ENCODE peak calls at places on chromosomes 6 and 20, in six cellular contexts. B is PC-9, V is gastrocnemius medialis, M is IMR-90, G is psoas muscle, C is tibial nerve. E is an unnamed sample.

GRCh38 chr6:83758533-83758932 is 49.6 kb upstream of the SNAP91 start:
- DNase-seq in B (no peak), V (no peak), M (no peak), G (no peak), C (no peak), E (no peak)

GRCh38 chr6:138278326-138278725 is 60.0 kb upstream of the PBOV1 start:
- DNase-seq in B (no peak), V (no peak), M (peak; percentile 2), G (no peak), C (no peak), E (peak; percentile 62)

GRCh38 chr6:125066964-125067363 is 86.6 kb upstream of the TPD52L1 start:
- DNase-seq in B (peak; percentile 62), V (no peak), M (peak; percentile 30), G (no peak), C (no peak), E (no peak)

GRCh38 chr20:57080796-57081195 is 185.6 kb downstream of the BMP7 start:
- DNase-seq in B (peak; percentile 64), V (no peak), M (no peak), G (no peak), C (no peak), E (no peak)

GRCh38 chr6:37897321-37897720 is 77.8 kb downstream of the ZFAND3 start:
- DNase-seq in B (peak; percentile 92), V (no peak), M (peak; percentile 60), G (no peak), C (no peak), E (no peak)

GRCh38 chr6:126112171-126112632 is 125.9 kb downstream of the TRMT11 start:
- DNase-seq in B (peak; percentile 74), V (no peak), M (peak; percentile 63), G (no peak), C (no peak), E (no peak)

GRCh38 chr20:23586735-23587525 is 18.6 kb upstream of the CST9L start:
- DNase-seq in B (no peak), V (no peak), M (no peak), G (no peak), C (no peak), E (no peak)

GRCh38 chr6:28218312-28219248 is 6.5 kb upstream of the ZSCAN9 start:
- DNase-seq in B (no peak), V (peak; percentile 58), M (peak; percentile 61), G (peak; percentile 87), C (peak; percentile 55), E (peak; percentile 45)

GRCh38 chr6:36955136-36955535 is 598 bp downstream of the PI16 start:
- DNase-seq in B (no peak), V (no peak), M (no peak), G (no peak), C (no peak), E (no peak)

GRCh38 chr20:36121981-36122930 is 32.3 kb upstream of the EPB41L1 start:
- DNase-seq in B (peak; percentile 91), V (no peak), M (no peak), G (no peak), C (no peak), E (no peak)

GRCh38 chr20:12394786-12395185 is 477.1 kb downstream of the BTBD3 start:
- DNase-seq in B (peak; percentile 39), V (no peak), M (no peak), G (no peak), C (no peak), E (no peak)

GRCh38 chr6:19879663-19880062 is 42.5 kb downstream of the ID4 start:
- DNase-seq in B (peak; percentile 51), V (no peak), M (no peak), G (no peak), C (no peak), E (no peak)

GRCh38 chr6:25369450-25370086 is 90.4 kb downstream of the CARMIL1 start:
- DNase-seq in B (no peak), V (no peak), M (no peak), G (no peak), C (no peak), E (no peak)

GRCh38 chr6:84773431-84774173 is 9.2 kb upstream of the TBX18 start:
- DNase-seq in B (no peak), V (no peak), M (no peak), G (peak; percentile 25), C (peak; percentile 28), E (no peak)

GRCh38 chr6:109383438-109383940 is 1.2 kb upstream of the CD164 start:
- DNase-seq in B (no peak), V (no peak), M (no peak), G (no peak), C (no peak), E (no peak)

GRCh38 chr6:43698584-43699349 is 11.2 kb upstream of the MRPS18A start:
- DNase-seq in B (peak; percentile 53), V (peak; percentile 68), M (peak; percentile 64), G (peak; percentile 76), C (peak; percentile 54), E (no peak)

GRCh38 chr6:87210979-87211378 is 55.6 kb downstream of the ZNF292 start:
- DNase-seq in B (no peak), V (no peak), M (no peak), G (no peak), C (no peak), E (no peak)

GRCh38 chr6:90190752-90191393 is 105.8 kb downstream of the BACH2 start:
- DNase-seq in B (no peak), V (no peak), M (no peak), G (no peak), C (no peak), E (no peak)

GRCh38 chr6:90193359-90193758 is 103.3 kb downstream of the BACH2 start:
- DNase-seq in B (no peak), V (no peak), M (no peak), G (no peak), C (no peak), E (no peak)

GRCh38 chr6:90194371-90194841 is 102.2 kb downstream of the BACH2 start:
- DNase-seq in B (no peak), V (peak; percentile 35), M (peak; percentile 95), G (no peak), C (no peak), E (no peak)

GRCh38 chr6:90195094-90195793 is 101.4 kb downstream of the BACH2 start:
- DNase-seq in B (no peak), V (no peak), M (no peak), G (no peak), C (no peak), E (no peak)

DNA sequence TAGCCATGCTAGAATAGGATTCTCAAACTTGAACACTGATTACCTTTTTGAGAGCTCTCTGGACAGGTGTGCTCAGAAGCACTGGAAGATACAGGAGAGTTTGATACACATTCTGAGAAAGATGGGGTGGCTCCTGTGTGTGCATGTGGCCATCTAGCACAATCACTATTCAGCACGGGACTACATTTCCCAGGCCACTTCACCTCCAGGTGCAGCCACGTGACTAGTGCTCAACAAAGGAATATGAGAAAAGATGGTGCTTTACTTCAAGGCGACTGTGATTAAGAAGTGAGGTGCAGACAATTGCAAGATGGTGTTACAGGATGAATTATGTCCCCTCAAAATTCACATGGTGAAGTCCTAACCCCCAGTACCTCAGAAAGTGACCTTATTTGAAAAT is 103.8 kb downstream of the BACH2 start:
- DNase-seq in B (no peak), V (no peak), M (no peak), G (no peak), C (no peak), E (no peak)
- H3K4me3 ChIP-seq in B (no peak overlapping the region), V (no peak overlapping the region), M (no peak overlapping the region), G (no peak overlapping the region), C (no peak overlapping the region), E (no peak overlapping the region)

GRCh38 chr6:163744256-163744925 is 329.9 kb downstream of the QKI start:
- DNase-seq in B (no peak), V (no peak), M (no peak), G (no peak), C (no peak), E (no peak)

GRCh38 chr6:163748036-163748435 is 333.5 kb downstream of the QKI start:
- DNase-seq in B (no peak), V (no peak), M (no peak), G (no peak), C (no peak), E (no peak)

GRCh38 chr6:163748886-163749285 is 334.4 kb downstream of the QKI start:
- DNase-seq in B (no peak), V (no peak), M (no peak), G (no peak), C (no peak), E (no peak)

GRCh38 chr6:163743796-163744195 is 329.3 kb downstream of the QKI start:
- DNase-seq in B (no peak), V (no peak), M (no peak), G (no peak), C (no peak), E (no peak)

GRCh38 chr6:163745566-163746400 is 331.3 kb downstream of the QKI start:
- DNase-seq in B (peak; percentile 41), V (peak; percentile 59), M (peak; percentile 92), G (peak; percentile 31), C (peak; percentile 14), E (no peak)
- TF ChIP-seq CTCF in B (no peak), V (no peak), M (no peak), G (no peak), C (no peak), E (no peak)

GRCh38 chr6:33814663-33814985 is 10.8 kb upstream of the MLN start:
- DNase-seq in B (no peak), V (no peak), M (no peak), G (no peak), C (no peak), E (no peak)
- H3K27me3 ChIP-seq in B (peaks cover 82% of the 10 kb centered on the region), V (peaks cover 26% of the 10 kb centered on the region), M (peaks cover 50% of the 10 kb centered on the region), G (no peaks in the 10 kb centered on the region), C (peaks cover 53% of the 10 kb centered on the region), E (peaks cover 18% of the 10 kb centered on the region)

GRCh38 chr6:89117285-89118108 is at the start of gene SRSF12:
- DNase-seq in B (no peak), V (no peak), M (peak; percentile 19), G (peak; percentile 40), C (no peak), E (peak; percentile 47)

GRCh38 chr6:89118931-89119330 is 1.1 kb upstream of the SRSF12 start:
- DNase-seq in B (no peak), V (no peak), M (no peak), G (no peak), C (no peak), E (no peak)

GRCh38 chr6:89111933-89112332 is 5.9 kb downstream of the SRSF12 start:
- DNase-seq in B (no peak), V (no peak), M (no peak), G (no peak), C (no peak), E (no peak)

GRCh38 chr6:89120371-89120770 is 2.5 kb upstream of the SRSF12 start:
- DNase-seq in B (no peak), V (no peak), M (peak; percentile 41), G (no peak), C (no peak), E (no peak)

GRCh38 chr6:89116702-89117101 is 1.2 kb downstream of the SRSF12 start:
- DNase-seq in B (no peak), V (no peak), M (no peak), G (no peak), C (no peak), E (no peak)
- H3K4me3 ChIP-seq in B (peak overlapping the region; percentile 56), V (peak overlapping the region; percentile 70), M (peak overlapping the region; percentile 50), G (peak overlapping the region; percentile 80), C (no peak overlapping the region), E (peak overlapping the region; percentile 83)

GRCh38 chr20:1474817-1475603 is 8.4 kb upstream of the NSFL1C start:
- DNase-seq in B (peak; percentile 81), V (no peak), M (no peak), G (no peak), C (no peak), E (no peak)
- TF ChIP-seq CTCF in B (peak; percentile 69), V (no peak), M (peak; percentile 3), G (no peak), C (no peak), E (no peak)

E was measured in dorsolateral prefrontal cortex.